ENCODE peak calls at places on chromosome 19, in six cellular contexts. One of them, this sample, is unnamed. For H3K79me2, the result is how much of the 10 kb centered on the place peaks cover.

GRCh38 chr19:7799640-7800355 is 30.2 kb upstream of the EVI5L start:
- DNase-seq in K562: peak
- DNase-seq in keratinocyte: no peak
- DNase-seq in HCT116: peak
- DNase-seq in fibroblast of lung: peak
- DNase-seq in astrocyte: peak
- DNase-seq in this sample: peak

GRCh38 chr19:41264581-41265375 is 606 bp downstream of the HNRNPUL1 start:
- DNase-seq in fibroblast of lung: peak
- DNase-seq in K562: peak
- DNase-seq in keratinocyte: no peak
- DNase-seq in astrocyte: peak
- DNase-seq in HCT116: no peak
- DNase-seq in this sample: peak

GRCh38 chr19:40394816-40395210 is 4.8 kb upstream of the HIPK4 start:
- DNase-seq in fibroblast of lung: no peak
- DNase-seq in keratinocyte: no peak
- DNase-seq in astrocyte: no peak
- DNase-seq in HCT116: no peak
- DNase-seq in K562: no peak
- DNase-seq in this sample: no peak

GRCh38 chr19:19554074-19555023 is 16.3 kb downstream of the CILP2 start:
- DNase-seq in astrocyte: peak
- DNase-seq in keratinocyte: no peak
- DNase-seq in fibroblast of lung: peak
- DNase-seq in K562: peak
- DNase-seq in HCT116: no peak
- DNase-seq in this sample: peak

GRCh38 chr19:33622809-33623511 is 1.2 kb downstream of the CHST8 start:
- DNase-seq in fibroblast of lung: no peak
- DNase-seq in astrocyte: no peak
- DNase-seq in HCT116: no peak
- DNase-seq in keratinocyte: no peak
- DNase-seq in K562: no peak
- DNase-seq in this sample: no peak

GRCh38 chr19:11269408-11269807 is 7.1 kb upstream of the DOCK6 start:
- DNase-seq in K562: no peak
- DNase-seq in HCT116: no peak
- DNase-seq in fibroblast of lung: peak
- DNase-seq in keratinocyte: no peak
- DNase-seq in astrocyte: peak
- DNase-seq in this sample: no peak

GRCh38 chr19:11125994-11126685 is 29.4 kb downstream of the SPC24 start:
- DNase-seq in fibroblast of lung: peak
- DNase-seq in keratinocyte: no peak
- DNase-seq in HCT116: peak
- DNase-seq in K562: peak
- DNase-seq in astrocyte: peak
- DNase-seq in this sample: peak

GRCh38 chr19:12603714-12604113 is 6.9 kb downstream of the ZNF490 start:
- DNase-seq in fibroblast of lung: peak
- DNase-seq in keratinocyte: no peak
- DNase-seq in K562: no peak
- DNase-seq in HCT116: no peak
- DNase-seq in astrocyte: peak
- DNase-seq in this sample: peak

GRCh38 chr19:18364826-18365528 is 21.0 kb upstream of the GDF15 start:
- DNase-seq in keratinocyte: peak
- DNase-seq in astrocyte: peak
- DNase-seq in K562: peak
- DNase-seq in fibroblast of lung: peak
- DNase-seq in HCT116: peak
- DNase-seq in this sample: peak

GRCh38 chr19:54160948-54161347 is 1.4 kb upstream of the LENG1 start:
- DNase-seq in astrocyte: no peak
- DNase-seq in HCT116: no peak
- DNase-seq in K562: no peak
- DNase-seq in fibroblast of lung: no peak
- DNase-seq in keratinocyte: no peak
- DNase-seq in this sample: no peak

GRCh38 chr19:7397687-7398086 is 49.0 kb downstream of the ARHGEF18 start:
- DNase-seq in fibroblast of lung: peak
- DNase-seq in keratinocyte: no peak
- DNase-seq in HCT116: no peak
- DNase-seq in K562: no peak
- DNase-seq in astrocyte: peak
- DNase-seq in this sample: no peak

GRCh38 chr19:42225718-42226292 is 5.7 kb downstream of the ZNF526 start:
- DNase-seq in K562: no peak
- DNase-seq in astrocyte: no peak
- DNase-seq in keratinocyte: no peak
- DNase-seq in fibroblast of lung: no peak
- DNase-seq in HCT116: no peak
- DNase-seq in this sample: no peak

GRCh38 chr19:5624741-5625140 is 1.9 kb downstream of the SAFB start:
- DNase-seq in HCT116: no peak
- DNase-seq in astrocyte: no peak
- DNase-seq in keratinocyte: no peak
- DNase-seq in fibroblast of lung: no peak
- DNase-seq in K562: no peak
- DNase-seq in this sample: peak

GRCh38 chr19:2389594-2389993 is 29.5 kb downstream of the TMPRSS9 start:
- DNase-seq in K562: no peak
- DNase-seq in astrocyte: no peak
- DNase-seq in keratinocyte: no peak
- DNase-seq in fibroblast of lung: no peak
- DNase-seq in HCT116: no peak
- DNase-seq in this sample: no peak

GRCh38 chr19:51821921-51822716 is 27.2 kb downstream of the FPR3 start:
- DNase-seq in HCT116: no peak
- DNase-seq in keratinocyte: no peak
- DNase-seq in K562: no peak
- DNase-seq in astrocyte: no peak
- DNase-seq in fibroblast of lung: no peak
- DNase-seq in this sample: no peak

GRCh38 chr19:39846678-39847486 is 703 bp upstream of the FBL start:
- DNase-seq in fibroblast of lung: no peak
- DNase-seq in astrocyte: no peak
- DNase-seq in keratinocyte: no peak
- DNase-seq in HCT116: no peak
- DNase-seq in K562: peak
- DNase-seq in this sample: no peak

GRCh38 chr19:10431943-10432735 is 11.8 kb downstream of the PDE4A start:
- DNase-seq in HCT116: no peak
- DNase-seq in K562: peak
- DNase-seq in keratinocyte: no peak
- DNase-seq in astrocyte: no peak
- DNase-seq in fibroblast of lung: no peak
- DNase-seq in this sample: no peak

GRCh38 chr19:20077791-20078463 is at the start of gene ZNF90:
- DNase-seq in fibroblast of lung: peak
- DNase-seq in HCT116: no peak
- DNase-seq in K562: peak
- DNase-seq in astrocyte: peak
- DNase-seq in keratinocyte: peak
- DNase-seq in this sample: peak

GRCh38 chr19:52716578-52716977 is 18.3 kb downstream of the ZNF611 start:
- DNase-seq in astrocyte: no peak
- DNase-seq in keratinocyte: no peak
- DNase-seq in fibroblast of lung: no peak
- DNase-seq in K562: no peak
- DNase-seq in HCT116: no peak
- DNase-seq in this sample: no peak

GRCh38 chr19:20247016-20247683 is 80.1 kb downstream of the ZNF486 start:
- DNase-seq in K562: no peak
- DNase-seq in keratinocyte: no peak
- DNase-seq in astrocyte: peak
- DNase-seq in HCT116: no peak
- DNase-seq in fibroblast of lung: peak
- DNase-seq in this sample: peak

GRCh38 chr19:43624933-43625332 is 5.5 kb upstream of the ZNF428 start:
- DNase-seq in K562: peak
- DNase-seq in keratinocyte: peak
- DNase-seq in fibroblast of lung: peak
- DNase-seq in astrocyte: no peak
- DNase-seq in HCT116: peak
- DNase-seq in this sample: peak

GRCh38 chr19:49818691-49819331 is 722 bp downstream of the MED25 start:
- DNase-seq in keratinocyte: no peak
- DNase-seq in astrocyte: no peak
- DNase-seq in K562: peak
- DNase-seq in HCT116: no peak
- DNase-seq in fibroblast of lung: no peak
- DNase-seq in this sample: peak

GRCh38 chr19:15249560-15249874 is 17.3 kb upstream of the EPHX3 start:
- DNase-seq in astrocyte: no peak
- DNase-seq in HCT116: no peak
- DNase-seq in K562: no peak
- DNase-seq in keratinocyte: no peak
- DNase-seq in fibroblast of lung: no peak
- DNase-seq in this sample: no peak

GRCh38 chr19:15247107-15248014 is 15.1 kb upstream of the EPHX3 start:
- DNase-seq in HCT116: no peak
- DNase-seq in K562: no peak
- DNase-seq in astrocyte: no peak
- DNase-seq in keratinocyte: no peak
- DNase-seq in fibroblast of lung: no peak
- DNase-seq in this sample: no peak

GRCh38 chr19:15248106-15248505 is 15.9 kb upstream of the EPHX3 start:
- DNase-seq in keratinocyte: no peak
- DNase-seq in astrocyte: no peak
- DNase-seq in HCT116: no peak
- DNase-seq in K562: no peak
- DNase-seq in fibroblast of lung: no peak
- DNase-seq in this sample: no peak

GRCh38 chr19:15249912-15250634 is 17.8 kb upstream of the EPHX3 start:
- DNase-seq in K562: no peak
- DNase-seq in keratinocyte: no peak
- DNase-seq in HCT116: no peak
- DNase-seq in fibroblast of lung: peak
- DNase-seq in astrocyte: peak
- DNase-seq in this sample: no peak

GRCh38 chr19:15248648-15249559 is 16.7 kb upstream of the EPHX3 start:
- DNase-seq in keratinocyte: no peak
- DNase-seq in HCT116: no peak
- DNase-seq in K562: no peak
- DNase-seq in astrocyte: peak
- DNase-seq in fibroblast of lung: peak
- DNase-seq in this sample: no peak
- H3K79me2 ChIP-seq in keratinocyte: under half
- H3K79me2 ChIP-seq in HCT116: under half
- H3K79me2 ChIP-seq in K562: under half
- H3K79me2 ChIP-seq in astrocyte: half or more
- H3K79me2 ChIP-seq in fibroblast of lung: under half
- H3K79me2 ChIP-seq in this sample: under half

DNA sequence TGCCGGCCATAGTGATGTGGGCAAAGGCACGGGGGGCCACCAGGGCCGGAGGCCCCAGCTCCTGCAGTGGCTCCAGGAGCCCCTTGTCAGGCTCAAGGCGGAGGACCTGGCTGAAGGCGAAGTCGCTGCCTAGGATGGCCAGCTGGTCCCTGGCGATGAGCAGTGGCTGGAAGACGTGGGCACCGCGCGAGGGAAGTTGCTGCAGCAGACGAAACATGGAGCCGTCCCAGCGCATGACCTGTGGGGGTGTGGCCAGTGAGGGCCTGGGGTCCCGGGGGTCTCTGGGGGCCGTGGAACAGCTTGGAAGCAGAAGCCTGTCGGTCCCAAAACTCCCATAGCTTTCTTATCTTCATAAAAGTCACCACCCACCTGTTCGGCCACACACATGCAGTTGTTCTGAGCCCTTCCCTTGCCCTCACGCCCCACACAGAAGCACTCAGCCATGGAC is 9.6 kb downstream of the LGI4 start:
- DNase-seq in astrocyte: no peak
- DNase-seq in HCT116: no peak
- DNase-seq in fibroblast of lung: no peak
- DNase-seq in K562: no peak
- DNase-seq in keratinocyte: no peak
- DNase-seq in this sample: no peak
- H3K79me2 ChIP-seq in astrocyte: under half
- H3K79me2 ChIP-seq in HCT116: under half
- H3K79me2 ChIP-seq in fibroblast of lung: under half
- H3K79me2 ChIP-seq in K562: under half
- H3K79me2 ChIP-seq in keratinocyte: under half
- H3K79me2 ChIP-seq in this sample: under half

GRCh38 chr19:38265213-38265861 is 964 bp downstream of the SPINT2 start:
- DNase-seq in fibroblast of lung: no peak
- DNase-seq in K562: no peak
- DNase-seq in HCT116: no peak
- DNase-seq in keratinocyte: no peak
- DNase-seq in astrocyte: no peak
- DNase-seq in this sample: peak
- H3K79me2 ChIP-seq in fibroblast of lung: under half
- H3K79me2 ChIP-seq in K562: under half
- H3K79me2 ChIP-seq in HCT116: half or more
- H3K79me2 ChIP-seq in keratinocyte: half or more
- H3K79me2 ChIP-seq in astrocyte: under half
- H3K79me2 ChIP-seq in this sample: under half

GRCh38 chr19:4065430-4066175 is 1.1 kb downstream of the ZBTB7A start:
- DNase-seq in K562: peak
- DNase-seq in fibroblast of lung: peak
- DNase-seq in HCT116: peak
- DNase-seq in astrocyte: peak
- DNase-seq in keratinocyte: no peak
- DNase-seq in this sample: peak
- H3K79me2 ChIP-seq in K562: under half
- H3K79me2 ChIP-seq in fibroblast of lung: under half
- H3K79me2 ChIP-seq in HCT116: under half
- H3K79me2 ChIP-seq in astrocyte: under half
- H3K79me2 ChIP-seq in keratinocyte: under half
- H3K79me2 ChIP-seq in this sample: under half

DNA sequence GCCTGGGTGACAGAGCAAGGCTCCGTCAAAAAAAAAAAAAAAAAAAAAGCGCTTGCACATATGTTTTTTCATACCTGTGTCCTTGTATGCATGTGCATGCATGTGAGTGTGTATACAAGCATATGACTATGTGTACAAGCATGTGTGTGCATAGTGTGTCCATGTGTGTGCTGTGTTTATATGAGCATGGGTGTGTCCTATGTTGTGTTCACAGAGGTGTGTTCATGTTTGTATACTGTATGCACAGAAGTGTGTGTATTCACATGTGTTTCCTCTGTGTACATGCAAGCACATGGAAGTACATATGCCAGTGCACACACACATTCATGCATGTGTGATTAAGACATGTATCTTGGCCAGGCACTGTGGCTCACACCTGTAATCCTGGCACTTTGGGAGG is 17.1 kb downstream of the MYO9B start:
- DNase-seq in keratinocyte: no peak
- DNase-seq in HCT116: no peak
- DNase-seq in fibroblast of lung: no peak
- DNase-seq in astrocyte: no peak
- DNase-seq in K562: no peak
- DNase-seq in this sample: no peak
- H3K79me2 ChIP-seq in keratinocyte: half or more
- H3K79me2 ChIP-seq in HCT116: half or more
- H3K79me2 ChIP-seq in fibroblast of lung: half or more
- H3K79me2 ChIP-seq in astrocyte: half or more
- H3K79me2 ChIP-seq in K562: half or more
- H3K79me2 ChIP-seq in this sample: half or more